ENCODE peak calls at places on chromosomes 6 and 20, in four cellular contexts. One of them, this sample, is unnamed.

GRCh38 chr6:150373260-150373701 is 4.5 kb downstream of the IYD start:
- DNase-seq in H1: no peak
- DNase-seq in H9: no peak
- DNase-seq in IMR-90: no peak
- DNase-seq in this sample: no peak

GRCh38 chr20:63746766-63747315 is 7.3 kb downstream of the SLC2A4RG start:
- DNase-seq in IMR-90: no peak
- DNase-seq in H1: no peak
- DNase-seq in H9: no peak
- DNase-seq in this sample: no peak

GRCh38 chr6:14037402-14038277 is 79.9 kb upstream of the CD83 start:
- DNase-seq in H1: no peak
- DNase-seq in IMR-90: peak
- DNase-seq in H9: no peak
- DNase-seq in this sample: no peak

GRCh38 chr6:149234051-149234962 is 83.2 kb upstream of the TAB2 start:
- DNase-seq in H9: no peak
- DNase-seq in H1: no peak
- DNase-seq in IMR-90: peak
- DNase-seq in this sample: peak

GRCh38 chr6:130766239-130767144 is 60.7 kb upstream of the SMLR1 start:
- DNase-seq in H9: no peak
- DNase-seq in H1: no peak
- DNase-seq in IMR-90: peak
- DNase-seq in this sample: no peak

GRCh38 chr20:46682063-46682821 is 7.0 kb downstream of the TP53RK start:
- DNase-seq in H9: no peak
- DNase-seq in H1: no peak
- DNase-seq in IMR-90: no peak
- DNase-seq in this sample: no peak

GRCh38 chr6:917296-917695 is 224.4 kb upstream of the EXOC2 start:
- DNase-seq in IMR-90: no peak
- DNase-seq in H9: no peak
- DNase-seq in H1: no peak
- DNase-seq in this sample: no peak

GRCh38 chr6:29722773-29723665 is at the start of gene HLA-F:
- DNase-seq in H1: peak
- DNase-seq in H9: peak
- DNase-seq in IMR-90: peak
- DNase-seq in this sample: peak

GRCh38 chr20:50726955-50727791 is 4.2 kb upstream of the PARD6B start:
- DNase-seq in H9: peak
- DNase-seq in IMR-90: no peak
- DNase-seq in H1: no peak
- DNase-seq in this sample: no peak

GRCh38 chr20:9374480-9374879 is 139.9 kb upstream of the LAMP5 start:
- DNase-seq in IMR-90: peak
- DNase-seq in H1: no peak
- DNase-seq in H9: no peak
- DNase-seq in this sample: no peak

GRCh38 chr6:135675862-135676261 is 175.6 kb upstream of the PDE7B start:
- DNase-seq in H9: peak
- DNase-seq in H1: no peak
- DNase-seq in IMR-90: peak
- DNase-seq in this sample: peak

GRCh38 chr6:111842891-111843290 is 30.4 kb downstream of the FYN start:
- DNase-seq in H9: no peak
- DNase-seq in H1: no peak
- DNase-seq in IMR-90: peak
- DNase-seq in this sample: no peak

GRCh38 chr20:64055893-64056638 is 6.6 kb upstream of the SOX18 start:
- DNase-seq in H1: no peak
- DNase-seq in H9: no peak
- DNase-seq in IMR-90: peak
- DNase-seq in this sample: peak

GRCh38 chr6:163951326-163951725 is 536.8 kb downstream of the QKI start:
- DNase-seq in H1: peak
- DNase-seq in H9: no peak
- DNase-seq in IMR-90: no peak
- DNase-seq in this sample: no peak

GRCh38 chr20:62359491-62360121 is 7.5 kb downstream of the LAMA5 start:
- DNase-seq in IMR-90: no peak
- DNase-seq in H1: no peak
- DNase-seq in H9: peak
- DNase-seq in this sample: no peak

GRCh38 chr20:62709537-62709905 is 885 bp downstream of the NTSR1 start:
- DNase-seq in H9: no peak
- DNase-seq in H1: no peak
- DNase-seq in IMR-90: no peak
- DNase-seq in this sample: no peak

GRCh38 chr6:154518386-154518785 is 7.9 kb upstream of the CNKSR3 start:
- DNase-seq in H9: no peak
- DNase-seq in IMR-90: no peak
- DNase-seq in H1: no peak
- DNase-seq in this sample: no peak

GRCh38 chr6:169556758-169557505 is 144.9 kb downstream of the WDR27 start:
- DNase-seq in H1: no peak
- DNase-seq in IMR-90: no peak
- DNase-seq in H9: no peak
- DNase-seq in this sample: no peak

GRCh38 chr20:11726021-11726420 is 191.7 kb upstream of the BTBD3 start:
- DNase-seq in H9: no peak
- DNase-seq in H1: no peak
- DNase-seq in IMR-90: no peak
- DNase-seq in this sample: no peak

GRCh38 chr20:41643504-41643938 is 25.3 kb upstream of the CHD6 start:
- DNase-seq in H9: peak
- DNase-seq in IMR-90: peak
- DNase-seq in H1: no peak
- DNase-seq in this sample: peak

GRCh38 chr20:48875914-48876240 is 45.6 kb upstream of the ARFGEF2 start:
- DNase-seq in H9: no peak
- DNase-seq in IMR-90: no peak
- DNase-seq in H1: no peak
- DNase-seq in this sample: no peak

GRCh38 chr20:47146703-47147102 is 209.8 kb downstream of the ZMYND8 start:
- DNase-seq in IMR-90: peak
- DNase-seq in H9: no peak
- DNase-seq in H1: no peak
- DNase-seq in this sample: no peak

GRCh38 chr6:47655719-47656595 is 42.4 kb upstream of the ADGRF4 start:
- DNase-seq in H9: peak
- DNase-seq in IMR-90: no peak
- DNase-seq in H1: no peak
- DNase-seq in this sample: peak
- H3K56ac ChIP-seq in H9: no peak
- H3K56ac ChIP-seq in IMR-90: no peak
- H3K56ac ChIP-seq in H1: no peak
- H3K56ac ChIP-seq in this sample: peak

DNA sequence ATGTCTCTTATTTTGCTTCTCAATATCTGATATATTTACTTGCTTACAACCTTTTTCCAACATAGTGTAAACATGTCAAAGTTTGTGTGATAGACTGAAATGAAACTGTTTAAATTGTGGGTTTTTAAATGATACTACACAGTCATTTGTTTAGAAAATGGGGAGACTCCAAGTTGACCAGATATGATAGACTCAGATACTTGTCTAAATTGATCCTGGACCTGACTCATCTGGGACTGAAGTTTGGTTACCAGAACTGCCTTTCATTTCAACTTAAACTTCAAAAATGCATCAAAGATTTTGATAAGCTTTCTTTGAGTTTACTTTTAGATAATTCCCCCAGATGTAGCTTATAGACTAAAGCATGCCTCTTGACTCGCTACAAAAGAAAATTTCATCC is 27.0 kb upstream of the PRL start:
- DNase-seq in IMR-90: no peak
- DNase-seq in H1: no peak
- DNase-seq in H9: no peak
- DNase-seq in this sample: no peak
- H3K9ac ChIP-seq in IMR-90: no peak
- H3K9ac ChIP-seq in H1: no peak
- H3K9ac ChIP-seq in H9: no peak
- H3K9ac ChIP-seq in this sample: no peak

DNA sequence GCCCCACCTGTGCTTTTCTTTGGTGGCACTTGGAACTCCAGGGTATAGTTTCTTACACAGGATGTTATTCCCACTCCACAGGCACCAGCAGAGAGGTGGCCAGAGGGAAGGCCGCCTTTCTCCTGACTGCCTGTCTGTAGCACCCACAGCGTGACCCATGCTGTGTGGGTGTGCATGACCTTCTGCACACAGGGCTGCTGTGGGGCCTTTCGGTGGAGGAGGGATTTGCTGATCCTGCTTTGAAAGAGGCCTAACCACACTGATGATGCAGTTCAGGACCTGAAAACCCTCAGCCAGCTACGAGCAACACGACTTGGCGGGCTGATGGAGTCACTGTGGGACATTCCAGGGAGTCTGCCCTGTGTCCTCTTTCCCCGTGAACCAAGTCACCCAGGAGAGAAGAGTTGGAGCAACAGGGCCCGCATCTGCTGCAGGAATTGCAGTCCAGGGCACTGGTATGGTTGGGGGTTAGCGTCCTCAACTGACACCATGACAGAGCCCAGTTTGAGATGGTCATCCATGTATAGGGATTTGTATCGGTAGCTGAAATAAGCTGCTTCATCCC is 49.1 kb downstream of the SYTL3 start:
- DNase-seq in H1: no peak
- DNase-seq in H9: no peak
- DNase-seq in IMR-90: peak
- DNase-seq in this sample: no peak
- H3K4ac ChIP-seq in H1: no peak
- H3K4ac ChIP-seq in H9: no peak
- H3K4ac ChIP-seq in IMR-90: peak
- H3K4ac ChIP-seq in this sample: no peak

GRCh38 chr6:25217275-25217674 is 61.9 kb upstream of the CARMIL1 start:
- DNase-seq in IMR-90: no peak
- DNase-seq in H9: no peak
- DNase-seq in H1: no peak
- DNase-seq in this sample: no peak

GRCh38 chr6:25219581-25220249 is 59.5 kb upstream of the CARMIL1 start:
- DNase-seq in H1: no peak
- DNase-seq in H9: no peak
- DNase-seq in IMR-90: no peak
- DNase-seq in this sample: no peak

GRCh38 chr6:25218346-25218745 is 60.8 kb upstream of the CARMIL1 start:
- DNase-seq in IMR-90: no peak
- DNase-seq in H9: no peak
- DNase-seq in H1: no peak
- DNase-seq in this sample: no peak

GRCh38 chr6:25220853-25221252 is 58.3 kb upstream of the CARMIL1 start:
- DNase-seq in H9: no peak
- DNase-seq in IMR-90: no peak
- DNase-seq in H1: no peak
- DNase-seq in this sample: no peak

GRCh38 chr6:25219147-25219546 is 60.0 kb upstream of the CARMIL1 start:
- DNase-seq in IMR-90: no peak
- DNase-seq in H9: no peak
- DNase-seq in H1: no peak
- DNase-seq in this sample: no peak
- H3K56ac ChIP-seq in IMR-90: no peak
- H3K56ac ChIP-seq in H9: no peak
- H3K56ac ChIP-seq in H1: no peak
- H3K56ac ChIP-seq in this sample: no peak

DNA sequence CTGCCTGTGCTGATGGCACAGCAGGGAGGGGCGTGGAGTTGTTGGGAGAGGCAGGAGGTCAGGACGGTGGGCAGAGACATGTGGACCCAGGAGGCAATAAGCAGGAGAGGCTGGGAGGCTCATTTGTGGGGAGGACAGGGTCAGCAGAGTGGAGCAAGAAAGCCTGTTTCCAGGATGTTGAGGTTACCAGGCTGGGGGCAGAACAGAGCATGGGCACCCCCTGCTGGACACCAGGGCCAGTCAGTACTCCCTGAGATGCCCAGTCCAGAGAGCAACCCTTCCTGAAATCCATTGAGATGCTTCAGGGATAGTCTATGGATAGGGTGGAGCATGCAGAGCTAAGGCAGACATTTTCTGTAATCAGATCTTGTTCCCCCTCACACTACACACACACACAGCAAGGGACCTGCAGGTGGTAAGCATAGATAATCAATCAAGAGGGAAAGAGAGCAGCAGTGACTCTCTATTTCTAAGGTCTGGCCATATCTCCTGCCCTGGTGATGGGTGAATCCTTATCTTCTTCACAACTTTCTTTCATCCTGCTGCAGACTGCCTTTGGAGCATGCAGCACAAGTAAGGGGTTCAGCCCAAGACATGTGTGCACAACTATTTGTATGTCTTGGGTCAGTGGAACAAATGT is 41.7 kb downstream of the MOCS1 start:
- DNase-seq in H1: peak
- DNase-seq in H9: peak
- DNase-seq in IMR-90: peak
- DNase-seq in this sample: peak
- H3K9ac ChIP-seq in H1: no peak
- H3K9ac ChIP-seq in H9: no peak
- H3K9ac ChIP-seq in IMR-90: no peak
- H3K9ac ChIP-seq in this sample: no peak

GRCh38 chr20:20799913-20800312 is 87.5 kb upstream of the RALGAPA2 start:
- DNase-seq in IMR-90: no peak
- DNase-seq in H1: no peak
- DNase-seq in H9: no peak
- DNase-seq in this sample: no peak

GRCh38 chr20:20806121-20806820 is 93.8 kb upstream of the RALGAPA2 start:
- DNase-seq in H1: no peak
- DNase-seq in IMR-90: no peak
- DNase-seq in H9: no peak
- DNase-seq in this sample: peak

GRCh38 chr20:20802328-20802727 is 89.9 kb upstream of the RALGAPA2 start:
- DNase-seq in H9: no peak
- DNase-seq in IMR-90: no peak
- DNase-seq in H1: no peak
- DNase-seq in this sample: peak

GRCh38 chr20:20797521-20798310 is 85.3 kb upstream of the RALGAPA2 start:
- DNase-seq in H1: no peak
- DNase-seq in IMR-90: no peak
- DNase-seq in H9: no peak
- DNase-seq in this sample: no peak

DNA sequence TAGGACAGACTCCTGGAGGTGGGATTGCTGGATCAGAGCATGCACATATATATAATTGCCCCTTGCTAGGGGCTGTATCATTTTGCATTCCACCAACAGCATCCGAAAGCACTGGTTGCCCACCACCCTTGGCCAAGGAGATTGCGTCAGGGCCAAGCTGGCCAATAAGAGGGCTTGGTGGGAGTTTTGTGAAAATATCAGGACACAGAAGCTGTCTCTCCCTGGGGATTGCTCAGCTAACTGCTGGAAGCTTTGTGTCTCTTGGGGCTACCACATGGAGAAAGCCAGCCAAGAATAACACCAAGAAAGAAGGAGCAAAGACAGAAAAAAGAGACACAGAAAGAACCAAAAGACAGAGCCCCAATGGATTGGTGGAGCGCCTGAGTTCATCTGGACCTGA is 90.6 kb upstream of the RALGAPA2 start:
- DNase-seq in H1: no peak
- DNase-seq in IMR-90: no peak
- DNase-seq in H9: no peak
- DNase-seq in this sample: no peak
- H3K4ac ChIP-seq in H1: no peak
- H3K4ac ChIP-seq in IMR-90: no peak
- H3K4ac ChIP-seq in H9: no peak
- H3K4ac ChIP-seq in this sample: no peak

GRCh38 chr6:71015392-71015791 is 58.5 kb upstream of the B3GAT2 start:
- DNase-seq in IMR-90: no peak
- DNase-seq in H1: no peak
- DNase-seq in H9: no peak
- DNase-seq in this sample: no peak
- H3K56ac ChIP-seq in IMR-90: no peak
- H3K56ac ChIP-seq in H1: no peak
- H3K56ac ChIP-seq in H9: no peak
- H3K56ac ChIP-seq in this sample: no peak

This sample was measured in mesendoderm.